ENCODE peak calls at places on chromosomes 4 and X, in seven cellular contexts. N is GM04504; G is EL; Y is hepatocyte; K is T-helper 9 cell; L is H54; W is activated naive CD8-positive, alpha-beta T cell treated with anti-CD3 and anti-CD28 coated beads, Interleukin-2, amount 50 U/mL, for 24 hours. O is an unnamed sample.

GRCh38 chrX:12681047-12681446 is 110.2 kb upstream of the PRPS2 start:
- DNase-seq in N (no peak), W (no peak), Y (no peak), L (no peak), K (no peak), G (no peak), O (no peak)

GRCh38 chr4:71011451-71011850 is 18.0 kb downstream of the DCK start:
- DNase-seq in L (no peak), K (no peak), Y (no peak), W (no peak), G (no peak), N (no peak), O (no peak)

GRCh38 chr4:16196482-16197393 is 29.5 kb downstream of the TAPT1 start:
- DNase-seq in N (peak; percentile 53), G (peak; percentile 64), Y (peak; percentile 67), L (peak; percentile 4), K (no peak), W (no peak), O (no peak)

GRCh38 chrX:68832516-68833447 is 4.0 kb downstream of the EFNB1 start:
- DNase-seq in L (no peak), Y (no peak), K (no peak), N (no peak), W (no peak), G (no peak), O (no peak)

GRCh38 chrX:107448625-107449468 is 605 bp upstream of the FRMPD3 start:
- DNase-seq in N (no peak), L (no peak), G (peak; percentile 2), K (no peak), W (no peak), Y (peak; percentile 34), O (no peak)

GRCh38 chr4:26490111-26490979 is at the start of gene CCKAR:
- DNase-seq in W (no peak), L (no peak), Y (no peak), G (no peak), N (no peak), K (no peak), O (no peak)

GRCh38 chr4:166600264-166600663 is 634.0 kb downstream of the SPOCK3 start:
- DNase-seq in L (no peak), N (no peak), W (no peak), K (no peak), Y (no peak), G (no peak), O (no peak)

GRCh38 chr4:18932940-18933339 is 911.4 kb upstream of the LCORL start:
- DNase-seq in G (peak; percentile 8), Y (no peak), N (no peak), W (no peak), K (no peak), L (no peak), O (no peak)

GRCh38 chr4:73731968-73732610 is 8.3 kb upstream of the CXCL8 start:
- DNase-seq in L (no peak), Y (no peak), N (no peak), K (no peak), W (no peak), G (no peak), O (no peak)

GRCh38 chr4:6605114-6605513 is 30.1 kb downstream of the MAN2B2 start:
- DNase-seq in L (no peak), N (no peak), W (no peak), Y (no peak), G (no peak), K (no peak), O (no peak)

GRCh38 chr4:164402554-164402953 is 351.4 kb upstream of the SMIM31 start:
- DNase-seq in G (no peak), N (no peak), L (no peak), Y (no peak), K (no peak), W (no peak), O (no peak)

GRCh38 chr4:10096976-10097330 is 19.6 kb downstream of the WDR1 start:
- DNase-seq in L (no peak), K (no peak), N (no peak), Y (no peak), W (peak; percentile 25), G (no peak), O (no peak)

GRCh38 chr4:167595898-167596297 is 361.6 kb upstream of the SPOCK3 start:
- DNase-seq in G (peak; percentile 19), W (no peak), K (no peak), N (no peak), L (no peak), Y (no peak), O (no peak)

GRCh38 chrX:119989905-119990408 is 46.4 kb upstream of the NKAP start:
- DNase-seq in Y (no peak), G (no peak), K (no peak), W (no peak), N (no peak), L (no peak), O (no peak)

GRCh38 chr4:147246096-147246495 is 234.8 kb upstream of the EDNRA start:
- DNase-seq in W (no peak), Y (no peak), N (no peak), K (no peak), L (no peak), G (no peak), O (no peak)

GRCh38 chr4:128355301-128355700 is 67.7 kb upstream of the PGRMC2 start:
- DNase-seq in K (no peak), Y (no peak), L (no peak), N (no peak), W (no peak), G (no peak), O (no peak)

GRCh38 chrX:153650959-153651358 is 4.0 kb downstream of the DUSP9 start:
- DNase-seq in Y (no peak), K (no peak), N (no peak), G (no peak), L (no peak), W (no peak), O (no peak)

GRCh38 chr4:158299459-158300007 is 89.2 kb downstream of the TMEM144 start:
- DNase-seq in G (no peak), K (no peak), N (no peak), Y (peak; percentile 30), L (no peak), W (no peak), O (no peak)

GRCh38 chr4:164383187-164384181 is 370.4 kb upstream of the SMIM31 start:
- DNase-seq in Y (peak; percentile 81), G (no peak), L (peak; percentile 40), W (peak; percentile 1), K (no peak), N (no peak), O (no peak)

GRCh38 chr4:1517592-1518411 is 111.6 kb upstream of the NKX1-1 start:
- DNase-seq in N (no peak), W (no peak), Y (no peak), K (no peak), L (no peak), G (no peak), O (no peak)

GRCh38 chr4:99655315-99656081 is 2.1 kb downstream of the C4orf54 start:
- DNase-seq in K (no peak), N (no peak), W (no peak), Y (no peak), L (no peak), G (peak; percentile 85), O (no peak)

GRCh38 chr4:86223472-86223871 is 136.4 kb downstream of the MAPK10 start:
- DNase-seq in L (peak; percentile 3), G (peak; percentile 40), Y (peak; percentile 14), N (no peak), W (no peak), K (no peak), O (peak; percentile 2)

GRCh38 chr4:39320381-39321115 is 45.6 kb downstream of the RFC1 start:
- DNase-seq in L (no peak), W (no peak), Y (no peak), K (no peak), N (no peak), G (peak; percentile 39), O (no peak)

GRCh38 chr4:166965562-166965961 is 268.7 kb downstream of the SPOCK3 start:
- DNase-seq in L (no peak), W (no peak), N (no peak), Y (no peak), K (no peak), G (no peak), O (no peak)

GRCh38 chr4:56768301-56768700 is 53.2 kb downstream of the SPINK2 start:
- DNase-seq in Y (no peak), L (no peak), K (no peak), N (no peak), G (no peak), W (no peak), O (no peak)

GRCh38 chrX:74453178-74453577 is 31.9 kb downstream of the SLC16A2 start:
- DNase-seq in K (no peak), W (no peak), G (no peak), N (no peak), Y (no peak), L (no peak), O (no peak)

GRCh38 chr4:43014266-43014665 is 121.8 kb downstream of the GRXCR1 start:
- DNase-seq in Y (no peak), N (no peak), G (no peak), W (no peak), L (no peak), K (no peak), O (no peak)

GRCh38 chrX:149881081-149881711 is at the start of gene MAGEA8:
- DNase-seq in W (peak; percentile 10), N (no peak), Y (no peak), K (no peak), L (no peak), G (no peak), O (no peak)

GRCh38 chrX:3712870-3713224 is 602 bp downstream of the PRKX start:
- DNase-seq in L (no peak), Y (no peak), K (no peak), W (no peak), N (no peak), G (no peak), O (no peak)

GRCh38 chr4:185587444-185588161 is 52.3 kb upstream of the PDLIM3 start:
- DNase-seq in N (no peak), Y (no peak), K (peak; percentile 53), W (peak; percentile 65), G (no peak), L (no peak), O (no peak)

GRCh38 chr4:182432819-182433218 is 189.6 kb downstream of the TENM3 start:
- DNase-seq in Y (no peak), K (no peak), L (no peak), W (no peak), N (no peak), G (no peak), O (no peak)

GRCh38 chrX:139203681-139204575 is 326.6 kb upstream of the F9 start:
- DNase-seq in W (peak; percentile 1), Y (peak; percentile 38), L (no peak), N (no peak), G (peak; percentile 0), K (no peak), O (no peak)

GRCh38 chrX:134603806-134604700 is 54.2 kb downstream of the PLAC1 start:
- DNase-seq in W (no peak), K (no peak), G (peak; percentile 93), Y (no peak), L (peak; percentile 29), N (peak; percentile 96), O (no peak)

GRCh38 chr4:1567808-1568581 is 116.1 kb downstream of the FAM53A start:
- DNase-seq in W (peak; percentile 20), G (no peak), Y (no peak), N (no peak), L (no peak), K (no peak), O (no peak)

GRCh38 chr4:169283114-169283509 is 12.4 kb upstream of the SH3RF1 start:
- DNase-seq in W (no peak), N (peak; percentile 83), Y (no peak), G (peak; percentile 91), K (no peak), L (peak; percentile 11), O (peak; percentile 80)

GRCh38 chr4:10005632-10006031 is 15.7 kb downstream of the SLC2A9 start:
- DNase-seq in G (no peak), K (no peak), W (no peak), L (no peak), Y (no peak), N (no peak), O (no peak)